ENCODE peak calls at places on chromosomes 16 and 17, in four cellular contexts. One of them, this sample, is unnamed.

GRCh38 chr17:32873114-32873513 is 3.8 kb downstream of the MYO1D start:
- DNase-seq in tibial nerve: no peak
- DNase-seq in mammary epithelial cell: peak
- DNase-seq in ecto neural progenitor cell: no peak
- DNase-seq in this sample: no peak

GRCh38 chr17:8965394-8966168 is at the start of gene PIK3R5:
- DNase-seq in tibial nerve: no peak
- DNase-seq in mammary epithelial cell: peak
- DNase-seq in ecto neural progenitor cell: peak
- DNase-seq in this sample: no peak

GRCh38 chr16:89330177-89330856 is 112.8 kb downstream of the ZNF778 start:
- DNase-seq in tibial nerve: no peak
- DNase-seq in mammary epithelial cell: peak
- DNase-seq in ecto neural progenitor cell: no peak
- DNase-seq in this sample: no peak

GRCh38 chr16:90020838-90021382 is 1.7 kb upstream of the DBNDD1 start:
- DNase-seq in tibial nerve: no peak
- DNase-seq in mammary epithelial cell: no peak
- DNase-seq in ecto neural progenitor cell: no peak
- DNase-seq in this sample: no peak

GRCh38 chr17:47717261-47717697 is 15.8 kb upstream of the TBX21 start:
- DNase-seq in tibial nerve: no peak
- DNase-seq in mammary epithelial cell: no peak
- DNase-seq in ecto neural progenitor cell: no peak
- DNase-seq in this sample: no peak

GRCh38 chr17:17479209-17479608 is 2.4 kb downstream of the MED9 start:
- DNase-seq in tibial nerve: no peak
- DNase-seq in mammary epithelial cell: no peak
- DNase-seq in ecto neural progenitor cell: no peak
- DNase-seq in this sample: no peak

GRCh38 chr17:7837375-7838290 is 3.6 kb downstream of the KDM6B start:
- DNase-seq in tibial nerve: no peak
- DNase-seq in mammary epithelial cell: no peak
- DNase-seq in ecto neural progenitor cell: peak
- DNase-seq in this sample: no peak

GRCh38 chr17:9475259-9475658 is 100.4 kb downstream of the STX8 start:
- DNase-seq in tibial nerve: no peak
- DNase-seq in mammary epithelial cell: no peak
- DNase-seq in ecto neural progenitor cell: no peak
- DNase-seq in this sample: no peak

GRCh38 chr16:20865420-20866126 is 34.6 kb downstream of the DCUN1D3 start:
- DNase-seq in tibial nerve: no peak
- DNase-seq in mammary epithelial cell: peak
- DNase-seq in ecto neural progenitor cell: no peak
- DNase-seq in this sample: no peak

This sample was measured in esophagus muscularis mucosa.